ENCODE peak calls at places on chromosomes 4 and X, in nine cellular contexts. K, E, I, Y, M, H, J, B and O are unnamed samples.

GRCh38 chr4:178812866-178813265 is 1370.6 kb upstream of the AGA start:
- DNase-seq in K (no peak), E (no peak), I (no peak), Y (no peak), M (no peak), H (no peak), J (no peak), B (no peak), O (no peak)

GRCh38 chr4:8709050-8709728 is 116.6 kb downstream of the CPZ start:
- DNase-seq in K (no peak), E (no peak), I (no peak), Y (no peak), M (no peak), H (no peak), J (no peak), B (no peak), O (no peak)

GRCh38 chrX:141220342-141221008 is 21.8 kb downstream of the SPANXC start:
- DNase-seq in K (no peak), E (no peak), I (no peak), Y (no peak), M (peak; percentile 57), H (no peak), J (peak; percentile 35), B (no peak), O (no peak)

GRCh38 chrX:108307408-108308085 is 130.7 kb downstream of the COL4A6 start:
- DNase-seq in K (no peak), E (no peak), I (no peak), Y (no peak), M (no peak), H (peak; percentile 4), J (no peak), B (no peak), O (no peak)

GRCh38 chr4:152935661-152936445 is at the start of gene FHDC1:
- DNase-seq in K (peak; percentile 93), E (no peak), I (no peak), Y (no peak), M (no peak), H (peak; percentile 42), J (no peak), B (peak; percentile 13), O (no peak)

GRCh38 chr4:16597829-16598228 is 300.6 kb downstream of the LDB2 start:
- DNase-seq in K (peak; percentile 48), E (no peak), I (no peak), Y (no peak), M (peak; percentile 61), H (no peak), J (no peak), B (no peak), O (no peak)

GRCh38 chrX:78123190-78123589 is 16.3 kb downstream of the TAF9B start:
- DNase-seq in K (no peak), E (no peak), I (no peak), Y (no peak), M (peak; percentile 65), H (no peak), J (no peak), B (peak; percentile 29), O (no peak)

GRCh38 chr4:140309124-140309870 is 64.1 kb upstream of the SCOC start:
- DNase-seq in K (peak; percentile 36), E (no peak), I (no peak), Y (no peak), M (peak; percentile 44), H (no peak), J (no peak), B (no peak), O (no peak)

GRCh38 chr4:67871867-67872266 is 11.9 kb downstream of the TMPRSS11D start:
- DNase-seq in K (peak; percentile 53), E (no peak), I (no peak), Y (no peak), M (peak; percentile 63), H (peak; percentile 1), J (peak; percentile 27), B (no peak), O (no peak)